ENCODE peak calls at places on chromosomes 11 and 22, in seven cellular contexts. U is K562, P is H1, Z is HCT116, F is SK-N-SH, G is HepG2, K is GM12878. H is an unnamed sample.

GRCh38 chr11:65424200-65425104 is 1.9 kb downstream of the NEAT1 start:
- DNase-seq in U (peak; percentile 50), P (no peak), Z (no peak), F (no peak), G (no peak), K (no peak), H (no peak)

GRCh38 chr11:27075192-27075591 is 34.6 kb downstream of the BBOX1 start:
- DNase-seq in U (no peak), P (no peak), Z (no peak), F (no peak), G (no peak), K (no peak), H (no peak)

GRCh38 chr11:20156280-20156875 is 3.9 kb downstream of the DBX1 start:
- DNase-seq in U (peak; percentile 9), P (peak; percentile 87), Z (no peak), F (peak; percentile 24), G (no peak), K (no peak), H (no peak)

GRCh38 chr11:121968638-121969037 is 147.4 kb downstream of the BLID start:
- DNase-seq in U (no peak), P (no peak), Z (no peak), F (no peak), G (no peak), K (no peak), H (no peak)

GRCh38 chr11:110093407-110094297 is 460 bp downstream of the ZC3H12C start:
- DNase-seq in U (peak; percentile 40), P (peak; percentile 74), Z (peak; percentile 15), F (peak; percentile 78), G (peak; percentile 11), K (no peak), H (no peak)

GRCh38 chr11:16000065-16000464 is 356.3 kb downstream of the SOX6 start:
- DNase-seq in U (no peak), P (no peak), Z (no peak), F (no peak), G (no peak), K (no peak), H (no peak)

GRCh38 chr11:34052036-34052607 is 591 bp downstream of the CAPRIN1 start:
- DNase-seq in U (peak; percentile 95), P (peak; percentile 91), Z (peak; percentile 64), F (peak; percentile 96), G (peak; percentile 70), K (no peak), H (peak; percentile 36)

GRCh38 chr11:47606731-47607130 is 12.5 kb upstream of the C1QTNF4 start:
- DNase-seq in U (no peak), P (no peak), Z (no peak), F (no peak), G (no peak), K (no peak), H (no peak)

GRCh38 chr11:68822546-68822945 is 19.2 kb downstream of the CPT1A start:
- DNase-seq in U (no peak), P (no peak), Z (no peak), F (no peak), G (no peak), K (no peak), H (no peak)

GRCh38 chr11:61482513-61482912 is 26.0 kb upstream of the LRRC10B start:
- DNase-seq in U (peak; percentile 66), P (peak; percentile 96), Z (no peak), F (peak; percentile 70), G (no peak), K (no peak), H (no peak)

GRCh38 chr11:35593143-35593542 is 25.1 kb upstream of the FJX1 start:
- DNase-seq in U (no peak), P (no peak), Z (no peak), F (no peak), G (no peak), K (no peak), H (no peak)

GRCh38 chr11:6405039-6405667 is 13.7 kb downstream of the APBB1 start:
- DNase-seq in U (no peak), P (peak; percentile 86), Z (no peak), F (peak; percentile 68), G (no peak), K (no peak), H (no peak)

GRCh38 chr22:36659762-36660509 is 43.6 kb downstream of the CACNG2 start:
- DNase-seq in U (peak; percentile 94), P (no peak), Z (peak; percentile 91), F (peak; percentile 88), G (peak; percentile 91), K (no peak), H (peak; percentile 78)

GRCh38 chr22:44385781-44386180 is 73.0 kb upstream of the SHISAL1 start:
- DNase-seq in U (no peak), P (no peak), Z (no peak), F (no peak), G (no peak), K (no peak), H (no peak)

GRCh38 chr22:48630848-48631247 is 1196.8 kb downstream of the BRD1 start:
- DNase-seq in U (no peak), P (no peak), Z (no peak), F (no peak), G (no peak), K (no peak), H (no peak)
- H3K9me3 ChIP-seq in U (no peaks in the 10 kb centered on the region), P (no peaks in the 10 kb centered on the region), Z (no peaks in the 10 kb centered on the region), F (no peaks in the 10 kb centered on the region), G (no peaks in the 10 kb centered on the region), K (no peaks in the 10 kb centered on the region), H (no peaks in the 10 kb centered on the region)

GRCh38 chr22:39463277-39463676 is 6.5 kb downstream of the MGAT3 start:
- DNase-seq in U (no peak), P (no peak), Z (no peak), F (no peak), G (no peak), K (no peak), H (no peak)
- H3K27ac ChIP-seq in U (peak overlapping the region; percentile 63), P (no peak overlapping the region), Z (no peak overlapping the region), F (no peak overlapping the region), G (no peak overlapping the region), K (peak overlapping the region; percentile 70), H (no peak overlapping the region)

DNA sequence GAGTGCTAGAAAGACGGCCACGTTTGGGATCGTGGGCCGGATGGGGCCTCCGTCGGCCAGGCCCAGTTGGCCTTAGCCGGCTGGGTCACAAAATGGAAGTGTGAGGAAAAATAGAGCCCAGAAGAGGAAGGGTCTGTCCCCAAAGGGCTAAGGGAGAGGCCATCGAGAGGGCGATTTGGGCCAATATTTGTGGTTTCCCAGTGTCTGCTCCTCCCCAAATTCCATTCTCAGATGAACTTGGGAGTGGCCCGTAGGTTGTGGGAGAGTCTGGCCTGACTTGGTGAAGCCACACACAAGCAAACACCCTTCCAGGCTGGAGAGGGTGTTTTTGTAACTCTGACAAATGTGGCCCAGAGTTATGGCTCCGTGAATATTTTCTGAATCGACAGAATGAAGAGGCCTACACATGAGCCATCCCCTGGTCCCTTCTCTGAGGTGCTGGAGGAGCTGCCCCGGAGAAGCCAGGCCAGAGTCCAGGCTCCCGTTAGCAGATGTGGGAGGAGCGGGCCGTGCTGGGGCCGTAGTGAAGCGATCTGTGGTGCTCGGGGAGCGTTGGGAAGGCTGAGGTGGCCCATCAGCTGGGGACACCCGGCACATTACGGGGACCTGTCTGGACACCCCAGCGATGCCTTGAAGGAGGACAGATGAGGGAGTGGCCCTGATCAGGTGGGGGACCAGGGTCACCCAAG is 73.5 kb upstream of the PPARA start:
- DNase-seq in U (no peak), P (no peak), Z (no peak), F (no peak), G (no peak), K (no peak), H (no peak)
- TF ChIP-seq SIN3A in U (no peak), P (no peak), Z (no peak), F (no peak), G (no peak), K (no peak), H (no peak)

DNA sequence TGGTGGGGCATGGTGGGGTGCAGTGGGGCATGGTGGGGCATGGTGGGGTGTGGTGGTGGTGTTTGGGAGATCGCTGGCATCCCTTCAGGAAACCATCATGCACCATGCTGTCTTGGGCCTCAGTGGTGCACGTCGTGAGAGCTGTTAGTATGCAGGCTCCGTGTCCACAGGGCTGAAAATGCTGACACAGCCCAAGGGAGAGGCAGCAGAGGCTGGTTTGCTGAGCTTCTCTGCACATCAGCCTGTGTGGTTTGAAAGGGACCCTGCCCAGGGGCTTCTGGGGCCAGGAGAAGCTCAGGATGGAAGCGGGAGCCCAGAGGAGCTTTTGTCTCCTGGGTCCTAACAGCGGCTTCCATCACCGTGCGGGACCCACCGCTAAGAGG is 30.2 kb downstream of the MUC5B start:
- DNase-seq in U (no peak), P (no peak), Z (no peak), F (no peak), G (no peak), K (no peak), H (no peak)
- H3K9me3 ChIP-seq in U (peaks cover 1% of the 10 kb centered on the region), P (peaks cover 60% of the 10 kb centered on the region), Z (no peaks in the 10 kb centered on the region), F (no peaks in the 10 kb centered on the region), G (peaks cover 14% of the 10 kb centered on the region), K (peaks cover 1% of the 10 kb centered on the region), H (no peaks in the 10 kb centered on the region)